ENCODE peak calls at places on chromosomes 16 and 17, in seven cellular contexts. J is K562, B is right cardiac atrium, Z is lung, A is tibial nerve, Q is spleen, K is endodermal cell. P is an unnamed sample.

GRCh38 chr17:63647936-63648335 is 25.7 kb downstream of the MAP3K3 start:
- DNase-seq in J (no peak), B (no peak), Z (no peak), A (no peak), Q (no peak), K (peak; percentile 71), P (no peak)

GRCh38 chr16:88363239-88363891 is 19.4 kb upstream of the ZNF469 start:
- DNase-seq in J (no peak), B (no peak), Z (no peak), A (no peak), Q (no peak), K (no peak), P (no peak)

GRCh38 chr16:57240872-57241271 is 4.2 kb upstream of the ARL2BP start:
- DNase-seq in J (no peak), B (no peak), Z (no peak), A (no peak), Q (no peak), K (no peak), P (no peak)

GRCh38 chr16:19583665-19584300 is 28.3 kb downstream of the VPS35L start:
- DNase-seq in J (peak; percentile 51), B (no peak), Z (no peak), A (no peak), Q (no peak), K (peak; percentile 54), P (peak; percentile 34)

GRCh38 chr16:31869511-31870201 is 4.0 kb upstream of the ZNF267 start:
- DNase-seq in J (no peak), B (peak; percentile 51), Z (peak; percentile 61), A (peak; percentile 70), Q (peak; percentile 86), K (no peak), P (no peak)

GRCh38 chr16:1678500-1679098 is 520 bp downstream of the JPT2 start:
- DNase-seq in J (no peak), B (peak; percentile 74), Z (peak; percentile 38), A (peak; percentile 16), Q (no peak), K (peak; percentile 60), P (peak; percentile 50)

GRCh38 chr17:17147821-17148220 is 58.3 kb downstream of the PLD6 start:
- DNase-seq in J (no peak), B (no peak), Z (no peak), A (no peak), Q (no peak), K (no peak), P (no peak)

GRCh38 chr17:60252459-60252858 is 102.7 kb downstream of the CA4 start:
- DNase-seq in J (no peak), B (no peak), Z (no peak), A (no peak), Q (no peak), K (no peak), P (no peak)

GRCh38 chr17:1753767-1754429 is 8.0 kb upstream of the SERPINF1 start:
- DNase-seq in J (no peak), B (peak; percentile 67), Z (no peak), A (no peak), Q (no peak), K (peak; percentile 65), P (no peak)

DNA sequence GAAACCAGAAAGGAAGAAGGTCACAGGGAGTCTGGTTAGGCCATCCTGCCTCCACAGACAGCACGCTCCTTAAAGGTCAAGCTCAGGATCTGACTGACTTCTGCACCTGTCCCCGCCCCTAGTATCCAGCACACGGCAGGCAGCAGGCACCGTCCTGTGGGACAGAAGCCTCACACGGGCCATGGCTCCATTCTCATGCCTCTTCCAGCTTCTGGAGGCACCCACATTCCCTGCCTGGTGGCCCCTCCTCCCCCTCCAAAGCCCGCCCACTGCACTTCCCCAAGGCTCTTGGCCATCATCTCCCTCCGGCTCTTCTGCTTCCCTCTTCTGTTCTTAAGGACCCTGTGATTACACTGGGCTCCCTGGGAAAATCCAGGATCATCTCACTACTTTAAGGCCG is 3.6 kb downstream of the CANT1 start:
- DNase-seq in J (no peak), B (peak; percentile 61), Z (no peak), A (no peak), Q (no peak), K (peak; percentile 40), P (no peak)
- H3K27me3 ChIP-seq in J (no peaks in the 10 kb centered on the region), B (no peaks in the 10 kb centered on the region), Z (no peaks in the 10 kb centered on the region), A (no peaks in the 10 kb centered on the region), Q (no peaks in the 10 kb centered on the region), K (no peaks in the 10 kb centered on the region), P (no peaks in the 10 kb centered on the region)

GRCh38 chr17:48701864-48702532 is 20.3 kb downstream of the PRAC1 start:
- DNase-seq in J (peak; percentile 4), B (no peak), Z (no peak), A (no peak), Q (no peak), K (peak; percentile 19), P (no peak)
- H3K27me3 ChIP-seq in J (peaks cover 23% of the 10 kb centered on the region), B (peaks cover 2% of the 10 kb centered on the region), Z (no peaks in the 10 kb centered on the region), A (peaks cover 92% of the 10 kb centered on the region), Q (peaks cover 78% of the 10 kb centered on the region), K (peaks cover 75% of the 10 kb centered on the region), P (peaks cover 21% of the 10 kb centered on the region)

GRCh38 chr17:58254803-58255202 is 16.4 kb downstream of the LPO start:
- DNase-seq in J (no peak), B (no peak), Z (no peak), A (no peak), Q (peak; percentile 45), K (peak; percentile 92), P (no peak)
- H3K27me3 ChIP-seq in J (no peaks in the 10 kb centered on the region), B (no peaks in the 10 kb centered on the region), Z (no peaks in the 10 kb centered on the region), A (peaks cover 61% of the 10 kb centered on the region), Q (peaks cover 3% of the 10 kb centered on the region), K (peaks cover 72% of the 10 kb centered on the region), P (peaks cover 6% of the 10 kb centered on the region)

DNA sequence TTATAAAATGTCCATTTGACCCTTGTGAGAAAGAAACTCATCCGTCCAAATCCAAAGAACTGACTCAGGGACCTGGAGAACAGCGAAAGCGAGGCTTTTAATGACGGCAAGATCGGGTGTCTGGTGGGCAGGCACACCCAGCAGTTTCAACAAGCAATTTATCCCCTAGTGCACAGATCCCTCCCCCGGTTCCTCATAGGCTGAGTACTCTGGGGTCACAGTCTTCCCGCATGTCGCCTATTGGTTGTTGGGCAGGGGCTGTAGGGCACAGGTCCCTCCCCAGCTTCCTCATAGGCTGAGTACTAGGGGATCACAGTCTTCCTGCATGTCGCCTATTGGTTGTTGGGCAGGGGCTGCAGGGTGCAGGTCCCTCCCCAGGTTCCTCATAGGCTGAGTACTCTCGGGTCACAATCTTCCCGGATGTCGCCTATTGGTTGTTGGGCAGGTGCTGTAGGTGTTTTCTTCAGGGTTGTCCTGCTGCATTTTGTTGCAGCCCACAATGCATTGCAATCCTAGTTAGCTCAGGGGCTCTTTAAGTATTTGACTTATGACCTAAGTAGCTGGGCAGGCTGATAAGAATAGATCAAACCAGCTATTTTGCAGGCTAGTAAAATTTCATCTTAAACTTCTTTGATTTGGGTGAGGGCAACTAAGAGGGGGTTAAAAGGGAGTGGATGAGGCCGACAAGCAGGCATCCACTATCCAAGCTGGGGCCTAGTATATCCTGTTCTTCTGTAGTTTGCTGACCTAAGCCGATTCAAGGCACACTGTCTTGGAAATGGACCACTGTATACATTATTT is 3.6 kb upstream of the UTS2R start:
- DNase-seq in J (peak; percentile 96), B (no peak), Z (no peak), A (no peak), Q (no peak), K (peak; percentile 87), P (peak; percentile 18)
- H3K27me3 ChIP-seq in J (no peaks in the 10 kb centered on the region), B (no peaks in the 10 kb centered on the region), Z (peaks cover 10% of the 10 kb centered on the region), A (peaks cover 65% of the 10 kb centered on the region), Q (peaks cover 41% of the 10 kb centered on the region), K (peaks cover 26% of the 10 kb centered on the region), P (no peaks in the 10 kb centered on the region)

DNA sequence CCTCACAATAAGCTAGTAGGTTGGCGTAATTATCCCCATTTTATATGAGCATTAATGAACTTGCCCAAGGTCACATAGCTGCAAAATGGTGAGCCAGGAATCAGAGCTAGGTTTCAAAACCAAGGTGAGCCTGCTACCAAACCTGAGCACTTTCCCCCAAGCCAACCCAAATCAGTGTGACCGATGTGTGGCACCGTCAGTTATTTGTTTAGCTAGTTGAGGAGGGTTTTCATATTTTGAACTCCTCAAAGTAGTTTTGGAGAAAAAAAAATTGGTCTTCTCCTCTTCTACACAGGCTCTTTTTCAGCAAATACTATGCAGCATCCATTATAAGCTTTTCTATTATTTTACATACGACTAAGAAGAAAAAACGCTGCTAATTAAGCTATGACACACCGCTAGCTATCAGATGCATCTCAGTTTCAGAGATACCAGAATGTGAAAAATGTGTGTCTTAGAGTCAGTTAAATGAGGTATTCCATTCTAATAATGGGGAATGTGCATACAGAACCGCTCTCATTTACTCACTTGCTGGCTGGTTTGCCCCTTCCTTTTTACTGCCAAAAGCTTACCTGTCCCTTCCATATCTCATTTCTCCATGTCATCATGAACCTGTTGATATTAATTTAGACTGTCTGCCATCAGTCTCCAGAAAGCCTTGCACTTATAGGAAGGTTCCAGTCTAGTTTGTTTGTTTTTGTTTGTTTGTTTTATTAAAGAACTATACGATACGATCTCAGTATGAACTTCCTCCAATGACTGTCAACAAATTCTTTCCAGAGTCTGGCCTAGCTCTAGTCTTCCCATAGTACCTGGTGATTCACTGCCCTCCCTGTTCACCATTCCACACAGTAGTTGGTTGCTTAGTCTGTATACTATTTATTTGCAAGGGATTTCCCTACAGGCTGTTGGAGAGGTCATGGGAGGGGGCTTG is 2.2 kb upstream of the TBX4 start:
- DNase-seq in J (no peak), B (no peak), Z (no peak), A (no peak), Q (no peak), K (no peak), P (no peak)
- H3K27me3 ChIP-seq in J (peaks cover 16% of the 10 kb centered on the region), B (no peaks in the 10 kb centered on the region), Z (no peaks in the 10 kb centered on the region), A (peaks cover 62% of the 10 kb centered on the region), Q (peaks cover 94% of the 10 kb centered on the region), K (peaks cover 91% of the 10 kb centered on the region), P (no peaks in the 10 kb centered on the region)

GRCh38 chr17:73390851-73391250 is 79.0 kb upstream of the CDC42EP4 start:
- DNase-seq in J (no peak), B (no peak), Z (no peak), A (no peak), Q (peak; percentile 49), K (peak; percentile 39), P (no peak)
- H3K27me3 ChIP-seq in J (peaks cover 32% of the 10 kb centered on the region), B (no peaks in the 10 kb centered on the region), Z (no peaks in the 10 kb centered on the region), A (no peaks in the 10 kb centered on the region), Q (no peaks in the 10 kb centered on the region), K (no peaks in the 10 kb centered on the region), P (no peaks in the 10 kb centered on the region)

GRCh38 chr17:74935585-74936469 is at the start of gene OTOP3:
- DNase-seq in J (no peak), B (peak; percentile 47), Z (no peak), A (no peak), Q (no peak), K (peak; percentile 82), P (peak; percentile 45)

GRCh38 chr17:74936470-74936799 is 737 bp downstream of the OTOP3 start:
- DNase-seq in J (no peak), B (no peak), Z (no peak), A (no peak), Q (no peak), K (no peak), P (no peak)

GRCh38 chr17:74938194-74938950 is 2.7 kb downstream of the OTOP3 start:
- DNase-seq in J (no peak), B (no peak), Z (no peak), A (no peak), Q (no peak), K (no peak), P (no peak)

GRCh38 chr17:74937064-74938051 is 1.7 kb downstream of the OTOP3 start:
- DNase-seq in J (no peak), B (no peak), Z (no peak), A (no peak), Q (no peak), K (peak; percentile 82), P (peak; percentile 38)

DNA sequence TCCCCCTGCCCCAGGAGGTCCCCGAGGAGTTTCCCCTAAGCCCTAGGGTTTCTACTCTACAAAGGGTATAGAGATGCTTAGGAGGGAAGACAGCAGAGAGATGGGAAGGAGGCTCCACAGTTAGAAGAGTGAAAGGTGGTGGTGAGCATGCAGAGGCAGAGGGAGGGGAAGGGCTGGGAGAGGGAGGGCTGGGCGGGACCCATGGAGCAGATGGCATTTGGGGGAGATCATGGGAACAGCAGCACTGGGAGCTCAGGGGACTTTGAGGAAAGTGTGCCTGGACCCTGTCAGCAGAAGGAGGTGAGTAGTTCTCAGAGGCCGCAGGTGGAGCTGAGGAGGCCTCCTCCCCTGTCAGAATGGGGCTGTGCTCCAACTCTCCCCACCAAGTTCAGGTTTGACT is 650 bp upstream of the OTOP3 start:
- DNase-seq in J (no peak), B (no peak), Z (no peak), A (no peak), Q (no peak), K (no peak), P (no peak)
- H3K27me3 ChIP-seq in J (peaks cover 6% of the 10 kb centered on the region), B (no peaks in the 10 kb centered on the region), Z (no peaks in the 10 kb centered on the region), A (peaks cover 86% of the 10 kb centered on the region), Q (peaks cover 77% of the 10 kb centered on the region), K (peaks cover 90% of the 10 kb centered on the region), P (peaks cover 44% of the 10 kb centered on the region)